ENCODE peak calls at places on chromosomes 13 and 19, in five cellular contexts. R is fibroblast of mammary gland, H is nephron progenitor cell, C is neural progenitor cell, M is mammary epithelial cell. B is an unnamed sample.

GRCh38 chr19:944663-945241 is 18.9 kb downstream of the ARID3A start:
- DNase-seq in M (no peak), C (no peak), R (no peak), H (no peak), B (no peak)

GRCh38 chr19:13053761-13054604 is 48.7 kb downstream of the LYL1 start:
- DNase-seq in H (peak), C (peak), R (peak), M (peak), B (peak)

GRCh38 chr19:2207991-2208860 is 27.9 kb downstream of the PLEKHJ1 start:
- DNase-seq in R (peak), H (peak), M (no peak), C (peak), B (no peak)

GRCh38 chr13:44685641-44686040 is 109.5 kb upstream of the TSC22D1 start:
- DNase-seq in C (no peak), H (no peak), M (peak), R (peak), B (no peak)

GRCh38 chr19:39864118-39864517 is 17.9 kb upstream of the FBL start:
- DNase-seq in R (peak), M (no peak), C (no peak), H (no peak), B (no peak)

GRCh38 chr13:25836709-25837316 is 215.0 kb downstream of the SHISA2 start:
- DNase-seq in R (no peak), C (no peak), M (peak), H (no peak), B (no peak)

GRCh38 chr13:100523437-100523836 is 65.2 kb downstream of the GGACT start:
- DNase-seq in R (no peak), M (no peak), H (no peak), C (no peak), B (no peak)

GRCh38 chr13:95512957-95513356 is 39.6 kb upstream of the CLDN10 start:
- DNase-seq in M (peak), H (no peak), C (no peak), R (no peak), B (no peak)

GRCh38 chr19:45822716-45823115 is 7.6 kb upstream of the RSPH6A start:
- DNase-seq in M (no peak), H (no peak), C (no peak), R (no peak), B (no peak)

GRCh38 chr13:45196091-45196490 is 4.8 kb downstream of the KCTD4 start:
- DNase-seq in C (no peak), H (no peak), M (no peak), R (no peak), B (no peak)

GRCh38 chr19:54462713-54463530 is 656 bp downstream of the LENG9 start:
- DNase-seq in C (peak), H (peak), M (peak), R (peak), B (peak)
- TF ChIP-seq CTCF in C (peak), H (no peak), M (no peak), R (no peak), B (peak)

GRCh38 chr19:10478476-10478875 is 24.7 kb downstream of the KEAP1 start:
- DNase-seq in R (peak), H (no peak), M (no peak), C (no peak), B (no peak)

GRCh38 chr19:10473192-10473591 is 30.0 kb downstream of the KEAP1 start:
- DNase-seq in R (no peak), H (no peak), C (no peak), M (no peak), B (no peak)

GRCh38 chr19:10474962-10475451 is 28.1 kb downstream of the KEAP1 start:
- DNase-seq in C (no peak), H (no peak), R (no peak), M (no peak), B (no peak)

DNA sequence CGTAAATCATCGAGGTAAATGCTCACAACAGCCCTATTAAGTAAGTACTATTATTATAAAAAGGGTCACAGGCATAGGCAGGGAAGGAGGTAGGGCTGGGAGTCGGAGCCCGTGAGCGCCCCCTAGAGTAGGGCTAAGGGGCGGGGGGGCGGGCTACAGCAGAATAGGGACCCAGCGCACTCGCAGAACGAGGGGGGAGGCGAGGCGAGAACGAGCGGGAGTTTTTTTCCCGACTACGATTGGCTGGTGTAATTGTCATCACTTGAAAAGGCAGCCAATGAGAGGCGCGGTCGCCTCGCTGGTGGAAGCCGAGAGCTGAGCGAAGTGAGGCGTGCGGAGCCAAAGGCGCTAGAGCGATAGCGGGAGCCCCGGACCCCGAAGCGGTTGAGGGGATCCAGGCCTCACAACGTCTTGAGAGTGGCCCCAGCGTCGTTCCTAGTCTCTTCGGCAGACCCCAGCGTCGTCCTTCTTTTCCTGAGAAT is 24.2 kb downstream of the KEAP1 start:
- DNase-seq in M (peak), H (peak), R (peak), C (peak), B (peak)
- TF ChIP-seq CTCF in M (no peak), H (peak), R (peak), C (peak), B (peak)

DNA sequence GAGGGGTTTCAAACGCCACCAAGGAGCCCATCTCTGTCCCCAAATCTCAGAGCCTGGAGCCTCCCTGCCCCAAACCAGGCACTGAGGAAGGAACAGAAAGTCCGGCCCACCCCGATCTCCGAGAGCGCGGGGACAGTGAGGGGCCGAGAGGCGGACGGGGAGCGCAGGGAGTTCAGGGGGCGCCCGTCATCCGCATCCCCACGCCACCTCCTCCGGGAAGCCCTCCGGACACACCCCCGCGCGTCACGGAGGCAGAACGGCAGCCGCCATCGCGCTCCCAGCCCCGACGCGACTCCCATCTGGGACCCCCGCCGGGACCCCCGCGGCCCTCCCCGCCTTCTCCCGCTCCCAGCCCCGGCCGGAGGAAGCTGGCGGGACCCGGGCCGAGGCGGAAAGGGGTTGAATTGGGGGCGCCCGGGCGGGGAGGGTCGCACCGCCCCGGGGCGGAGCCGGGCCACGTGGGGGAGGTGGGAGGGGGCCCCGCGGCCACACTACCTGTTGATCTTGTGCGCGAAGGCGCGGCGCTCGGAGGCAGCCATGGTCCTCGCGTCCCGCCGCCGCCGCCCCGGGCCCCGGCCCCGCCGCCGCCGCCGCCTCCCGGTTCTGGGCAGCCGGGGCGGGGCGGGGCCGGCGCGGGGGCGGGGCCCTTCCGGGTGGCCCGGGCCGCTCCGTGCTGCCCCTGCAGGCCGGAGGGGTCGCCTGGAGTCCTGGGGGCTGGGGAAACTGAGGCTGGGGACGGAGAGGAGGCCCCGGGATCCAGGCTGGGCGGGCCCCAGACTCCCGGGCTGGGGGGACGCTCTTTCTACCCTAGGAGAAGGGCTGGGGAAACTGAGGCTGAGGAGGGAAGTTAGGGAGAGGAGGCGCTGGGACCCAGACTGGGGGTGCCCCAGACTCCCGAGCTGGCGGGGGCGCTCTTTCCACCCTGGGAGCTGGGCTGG is at the start of gene DOCK6:
- DNase-seq in C (peak), R (no peak), M (no peak), H (peak), B (peak)
- TF ChIP-seq CTCF in C (peak), R (no peak), M (peak), H (no peak), B (peak)

DNA sequence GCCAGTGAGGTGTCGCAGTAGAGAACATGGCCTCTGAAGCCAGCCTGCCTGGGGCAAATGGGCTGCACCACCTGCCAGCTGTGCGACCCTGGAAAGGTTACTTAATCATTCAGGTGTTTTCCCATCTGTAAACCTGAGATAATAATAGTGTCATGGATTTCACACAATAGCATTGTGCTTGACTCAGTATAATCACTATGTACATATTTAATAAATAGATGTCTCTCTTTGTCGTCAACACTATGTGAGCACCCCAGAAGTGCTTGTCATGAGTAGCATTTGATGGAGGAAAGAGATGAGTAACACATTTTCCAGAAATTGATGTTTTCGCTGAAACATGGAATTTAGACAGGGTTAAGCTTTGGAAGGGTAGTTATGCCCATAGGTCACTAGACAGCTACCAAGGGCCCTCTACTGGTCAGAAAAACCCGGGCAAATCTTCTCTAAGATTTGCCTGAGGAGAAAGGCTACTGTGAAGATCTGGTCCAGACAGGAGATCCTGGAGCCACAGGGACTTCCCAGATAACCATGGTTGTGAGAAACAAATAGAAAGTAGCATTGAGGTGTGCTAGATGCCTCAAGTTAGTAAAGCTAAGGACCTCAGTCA is 9.5 kb upstream of the MBNL2 start:
- DNase-seq in M (peak), R (peak), C (no peak), H (no peak), B (no peak)
- TF ChIP-seq CTCF in M (peak), R (peak), C (peak), H (peak), B (peak)

GRCh38 chr13:24741016-24741662 is 22.8 kb upstream of the RNF17 start:
- DNase-seq in H (no peak), M (no peak), C (no peak), R (no peak), B (no peak)
- TF ChIP-seq CTCF in H (no peak), M (peak), C (peak), R (peak), B (peak)

GRCh38 chr19:29983568-29983967 is 41.5 kb downstream of the URI1 start:
- DNase-seq in C (no peak), H (no peak), M (no peak), R (no peak), B (no peak)

GRCh38 chr19:29992233-29992867 is 50.3 kb downstream of the URI1 start:
- DNase-seq in M (no peak), H (no peak), R (no peak), C (no peak), B (no peak)

GRCh38 chr19:29988351-29988750 is 46.3 kb downstream of the URI1 start:
- DNase-seq in C (peak), H (no peak), M (no peak), R (no peak), B (no peak)
- TF ChIP-seq CTCF in C (peak), H (no peak), M (no peak), R (no peak), B (no peak)

GRCh38 chr13:81058916-81059290 is 718.0 kb upstream of the SPRY2 start:
- DNase-seq in H (no peak), M (peak), C (no peak), R (peak), B (no peak)
- TF ChIP-seq CTCF in H (no peak), M (no peak), C (no peak), R (no peak), B (no peak)

GRCh38 chr13:110706570-110707378 is 858 bp upstream of the CARS2 start:
- DNase-seq in H (no peak), R (no peak), C (no peak), M (no peak), B (no peak)

GRCh38 chr13:110705356-110705825 is 525 bp downstream of the CARS2 start:
- DNase-seq in C (no peak), M (no peak), R (no peak), H (no peak), B (no peak)

GRCh38 chr13:110702089-110702488 is 3.8 kb downstream of the CARS2 start:
- DNase-seq in C (no peak), R (no peak), H (no peak), M (no peak), B (no peak)

GRCh38 chr13:110702591-110703526 is 3.1 kb downstream of the CARS2 start:
- DNase-seq in R (peak), H (peak), M (no peak), C (no peak), B (no peak)

DNA sequence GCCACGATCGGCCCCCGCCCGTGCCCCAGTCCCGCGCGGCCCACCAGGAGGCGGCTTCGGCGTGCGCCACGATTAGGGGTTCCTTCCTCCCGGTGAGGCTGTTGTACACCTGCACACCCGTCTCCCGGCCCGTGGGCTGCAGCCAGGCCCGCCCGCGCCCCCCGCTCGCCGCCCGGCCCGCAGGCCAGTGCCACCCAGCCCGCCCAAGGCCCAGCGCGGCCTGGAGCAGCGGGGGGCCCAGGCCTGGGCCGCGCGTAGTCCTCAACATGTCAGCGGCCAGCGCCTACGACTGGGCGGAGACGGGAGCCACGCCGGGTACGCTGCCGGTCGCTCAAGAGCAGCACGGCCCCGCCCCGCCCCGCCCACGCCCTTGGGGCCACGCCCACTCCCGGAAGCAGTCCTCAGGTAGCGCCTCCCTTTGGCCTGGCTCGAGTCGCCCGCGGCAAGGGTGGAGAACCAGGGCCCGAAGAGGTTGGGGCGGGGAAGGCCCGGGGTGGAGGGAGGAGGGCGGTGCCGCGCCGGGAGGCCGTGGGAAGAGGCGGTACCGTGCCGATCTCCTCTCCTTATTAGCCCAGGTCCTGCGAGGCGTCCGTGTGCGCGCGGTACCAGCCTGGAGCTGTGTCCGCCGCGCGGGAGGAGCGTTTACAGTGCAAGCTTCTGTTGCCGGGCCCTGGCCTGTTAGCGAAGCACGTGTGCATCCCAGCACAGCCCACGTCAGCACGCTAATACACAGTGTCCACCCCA is at the start of gene CARS2:
- DNase-seq in C (peak), H (peak), R (peak), M (peak), B (peak)
- TF ChIP-seq CTCF in C (no peak), H (no peak), R (no peak), M (no peak), B (no peak)

DNA sequence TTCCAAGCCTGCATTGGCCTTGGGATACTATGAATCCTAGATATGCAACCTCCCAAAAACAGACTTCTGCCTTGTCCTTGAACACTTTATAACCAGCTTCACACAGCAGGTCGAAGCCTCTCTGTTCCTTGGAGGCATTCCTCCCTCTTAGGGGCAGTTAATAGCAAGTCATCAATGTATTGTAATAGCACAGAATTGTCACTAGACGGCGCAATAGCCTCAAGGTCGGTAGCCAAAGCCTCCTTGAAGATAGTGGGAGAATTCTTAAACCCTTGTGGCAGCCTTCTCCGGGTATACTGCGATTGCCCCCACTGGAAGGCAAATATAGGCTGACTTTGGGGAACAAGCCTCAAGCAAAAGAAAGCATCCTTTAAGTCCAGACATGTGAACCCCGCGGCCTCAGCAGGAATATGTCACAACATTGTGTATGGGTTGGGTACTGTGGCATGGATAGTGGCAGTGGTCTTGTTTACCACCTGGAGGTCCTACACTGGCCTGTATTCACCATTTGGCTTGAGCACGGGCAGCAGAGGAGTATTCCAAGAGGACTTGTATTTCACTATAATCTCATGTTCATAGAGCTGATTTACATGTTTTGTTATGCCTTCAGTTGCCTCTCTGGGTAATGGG is 61.1 kb downstream of the ZNF431 start:
- DNase-seq in C (peak), H (peak), R (peak), M (peak), B (peak)
- TF ChIP-seq CTCF in C (peak), H (peak), R (peak), M (peak), B (peak)

B was measured in neural crest cell.